ENCODE peak calls at places on chromosomes 4 and X, in nine cellular contexts. Y, N, Q, R, H, Z, L, I and A are unnamed samples.

GRCh38 chr4:41268721-41269517 is 12.2 kb downstream of the UCHL1 start:
- DNase-seq in Y (no peak), N (no peak), Q (no peak), R (no peak), H (no peak), Z (no peak), L (no peak), I (no peak), A (no peak)

GRCh38 chr4:82457266-82457665 is 26.9 kb downstream of the ENOPH1 start:
- DNase-seq in Y (no peak), N (no peak), Q (no peak), R (no peak), H (no peak), Z (no peak), L (no peak), I (no peak), A (no peak)

GRCh38 chr4:142690764-142691163 is 155.3 kb downstream of the INPP4B start:
- DNase-seq in Y (no peak), N (no peak), Q (no peak), R (no peak), H (no peak), Z (no peak), L (no peak), I (no peak), A (no peak)

GRCh38 chr4:89160806-89161205 is 49.5 kb downstream of the TIGD2 start:
- DNase-seq in Y (no peak), N (no peak), Q (peak; percentile 17), R (no peak), H (no peak), Z (no peak), L (no peak), I (no peak), A (no peak)

GRCh38 chrX:138945219-138945618 is 233.7 kb upstream of the FGF13 start:
- DNase-seq in Y (no peak), N (no peak), Q (no peak), R (no peak), H (no peak), Z (no peak), L (no peak), I (no peak), A (no peak)

GRCh38 chr4:8699063-8699385 is 106.5 kb downstream of the CPZ start:
- DNase-seq in Y (no peak), N (no peak), Q (no peak), R (no peak), H (no peak), Z (no peak), L (no peak), I (no peak), A (no peak)

GRCh38 chrX:108165349-108166111 is 74.0 kb downstream of the ATG4A start:
- DNase-seq in Y (no peak), N (peak; percentile 26), Q (peak; percentile 72), R (no peak), H (no peak), Z (peak; percentile 19), L (peak; percentile 20), I (no peak), A (no peak)

GRCh38 chr4:145492376-145492775 is 10.7 kb downstream of the SMAD1 start:
- DNase-seq in Y (no peak), N (no peak), Q (no peak), R (no peak), H (no peak), Z (no peak), L (no peak), I (no peak), A (no peak)

GRCh38 chr4:180828455-180829018 is 1414.7 kb upstream of the TENM3 start:
- DNase-seq in Y (no peak), N (peak; percentile 21), Q (peak; percentile 85), R (no peak), H (no peak), Z (peak; percentile 51), L (peak; percentile 25), I (no peak), A (no peak)

GRCh38 chrX:45479196-45479834 is 278.6 kb upstream of the DIPK2B start:
- DNase-seq in Y (no peak), N (no peak), Q (peak; percentile 76), R (no peak), H (no peak), Z (no peak), L (no peak), I (no peak), A (no peak)

GRCh38 chr4:42809419-42810084 is 83.0 kb upstream of the GRXCR1 start:
- DNase-seq in Y (no peak), N (no peak), Q (no peak), R (no peak), H (no peak), Z (no peak), L (no peak), I (no peak), A (no peak)

GRCh38 chr4:5710065-5710961 is 688 bp upstream of the EVC start:
- DNase-seq in Y (no peak), N (no peak), Q (no peak), R (peak; percentile 14), H (no peak), Z (peak; percentile 75), L (no peak), I (no peak), A (no peak)

GRCh38 chr4:8688041-8688907 is 95.7 kb downstream of the CPZ start:
- DNase-seq in Y (no peak), N (no peak), Q (peak; percentile 12), R (no peak), H (peak; percentile 30), Z (peak; percentile 86), L (peak; percentile 86), I (no peak), A (no peak)

GRCh38 chrX:71911731-71912050 is 1.0 kb downstream of the NHSL2 start:
- DNase-seq in Y (no peak), N (peak; percentile 1), Q (no peak), R (no peak), H (no peak), Z (no peak), L (peak; percentile 50), I (no peak), A (no peak)

GRCh38 chr4:136526517-136526916 is 1005.8 kb downstream of the PCDH18 start:
- DNase-seq in Y (no peak), N (no peak), Q (no peak), R (no peak), H (no peak), Z (no peak), L (no peak), I (no peak), A (no peak)

GRCh38 chrX:11629593-11630211 is 36.0 kb downstream of the ARHGAP6 start:
- DNase-seq in Y (peak; percentile 38), N (no peak), Q (peak; percentile 91), R (no peak), H (no peak), Z (no peak), L (no peak), I (no peak), A (no peak)

GRCh38 chr4:101337688-101338087 is 9.6 kb downstream of the PPP3CA start:
- DNase-seq in Y (no peak), N (no peak), Q (peak; percentile 48), R (no peak), H (no peak), Z (no peak), L (no peak), I (no peak), A (no peak)

GRCh38 chr4:16912896-16913295 is 14.5 kb upstream of the LDB2 start:
- DNase-seq in Y (no peak), N (no peak), Q (no peak), R (no peak), H (no peak), Z (no peak), L (no peak), I (no peak), A (no peak)

GRCh38 chr4:3465698-3466671 is 2.9 kb downstream of the DOK7 start:
- DNase-seq in Y (peak; percentile 54), N (no peak), Q (no peak), R (no peak), H (no peak), Z (no peak), L (peak; percentile 52), I (no peak), A (no peak)

GRCh38 chrX:63744850-63745249 is 40.2 kb downstream of the ARHGEF9 start:
- DNase-seq in Y (no peak), N (no peak), Q (no peak), R (no peak), H (no peak), Z (peak; percentile 24), L (no peak), I (no peak), A (no peak)
- TF ChIP-seq CTCF in Y (no peak), N (no peak), Q (no peak), R (no peak), H (no peak), Z (no peak), L (no peak), I (no peak), A (no peak)

GRCh38 chrX:9682456-9682855 is 83.2 kb downstream of the GPR143 start:
- DNase-seq in Y (no peak), N (no peak), Q (peak; percentile 50), R (no peak), H (no peak), Z (no peak), L (no peak), I (no peak), A (no peak)
- TF ChIP-seq CTCF in Y (peak; percentile 16), N (no peak), Q (peak; percentile 25), R (no peak), H (no peak), Z (peak; percentile 19), L (no peak), I (no peak), A (no peak)

GRCh38 chrX:13923845-13924244 is 105.8 kb downstream of the GEMIN8 start:
- DNase-seq in Y (no peak), N (no peak), Q (no peak), R (no peak), H (no peak), Z (no peak), L (no peak), I (no peak), A (no peak)
- TF ChIP-seq CTCF in Y (no peak), N (no peak), Q (no peak), R (no peak), H (no peak), Z (no peak), L (no peak), I (no peak), A (no peak)

GRCh38 chr4:112516401-112517066 is 554 bp upstream of the NEUROG2 start:
- DNase-seq in Y (no peak), N (no peak), Q (no peak), R (no peak), H (no peak), Z (peak; percentile 81), L (peak; percentile 76), I (no peak), A (peak; percentile 19)

GRCh38 chr4:112516076-112516385 is at the start of gene NEUROG2:
- DNase-seq in Y (no peak), N (no peak), Q (no peak), R (no peak), H (no peak), Z (peak; percentile 72), L (no peak), I (no peak), A (peak; percentile 42)

GRCh38 chr4:112517911-112518310 is 1.9 kb upstream of the NEUROG2 start:
- DNase-seq in Y (no peak), N (no peak), Q (no peak), R (no peak), H (no peak), Z (no peak), L (no peak), I (no peak), A (no peak)

GRCh38 chr4:112518675-112519074 is 2.7 kb upstream of the NEUROG2 start:
- DNase-seq in Y (no peak), N (no peak), Q (no peak), R (no peak), H (no peak), Z (no peak), L (no peak), I (no peak), A (no peak)

GRCh38 chr4:112517067-112517588 is 1.1 kb upstream of the NEUROG2 start:
- DNase-seq in Y (no peak), N (no peak), Q (no peak), R (no peak), H (no peak), Z (peak; percentile 46), L (peak; percentile 53), I (no peak), A (peak; percentile 18)
- TF ChIP-seq CTCF in Y (no peak), N (no peak), Q (no peak), R (no peak), H (no peak), Z (peak; percentile 6), L (no peak), I (no peak), A (no peak)